ENCODE peak calls at places on chromosomes 6 and 20, in four cellular contexts. Y is colonic mucosa; A is CD8-positive, alpha-beta T cell; G is iPS DF 6.9. P is an unnamed sample.

GRCh38 chr6:152636675-152637421 is at the start of gene SYNE1:
- DNase-seq in A (peak; percentile 6), Y (no peak), G (no peak), P (peak; percentile 24)

GRCh38 chr6:170449231-170449630 is 103.9 kb downstream of the PSMB1 start:
- DNase-seq in Y (no peak), A (no peak), G (no peak), P (no peak)

GRCh38 chr6:131823276-131823902 is 15.6 kb downstream of the ENPP1 start:
- DNase-seq in A (no peak), Y (no peak), G (no peak), P (no peak)

GRCh38 chr6:13559968-13560650 is 14.3 kb upstream of the SIRT5 start:
- DNase-seq in Y (no peak), G (no peak), A (no peak), P (no peak)

GRCh38 chr20:58043122-58043865 is 185.2 kb downstream of the ANKRD60 start:
- DNase-seq in Y (no peak), A (no peak), G (no peak), P (no peak)

GRCh38 chr6:50889492-50889891 is 70.8 kb downstream of the TFAP2B start:
- DNase-seq in G (no peak), Y (no peak), A (no peak), P (no peak)

GRCh38 chr6:13378669-13379590 is 50.6 kb upstream of the TBC1D7 start:
- DNase-seq in G (no peak), A (no peak), Y (peak; percentile 91), P (no peak)

GRCh38 chr6:136317976-136318375 is 28.3 kb upstream of the BCLAF1 start:
- DNase-seq in A (no peak), G (no peak), Y (no peak), P (no peak)

GRCh38 chr20:8305449-8305978 is 173.4 kb downstream of the PLCB1 start:
- DNase-seq in G (peak; percentile 82), A (peak; percentile 69), Y (peak; percentile 71), P (peak; percentile 83)

GRCh38 chr20:32702706-32703425 is 29.1 kb upstream of the C20orf203 start:
- DNase-seq in A (no peak), G (no peak), Y (no peak), P (no peak)

GRCh38 chr6:119110601-119111548 is 32.4 kb upstream of the FAM184A start:
- DNase-seq in Y (peak; percentile 48), A (peak; percentile 48), G (peak; percentile 37), P (peak; percentile 66)

GRCh38 chr20:15195378-15195777 is 858.0 kb upstream of the FLRT3 start:
- DNase-seq in G (no peak), A (no peak), Y (no peak), P (no peak)

GRCh38 chr20:22799687-22800086 is 215.3 kb upstream of the FOXA2 start:
- DNase-seq in G (no peak), A (no peak), Y (no peak), P (no peak)

GRCh38 chr6:165231177-165231576 is 78.2 kb downstream of the C6orf118 start:
- DNase-seq in G (no peak), Y (no peak), A (no peak), P (no peak)

GRCh38 chr6:15267221-15267620 is 21.4 kb downstream of the JARID2 start:
- DNase-seq in G (no peak), A (no peak), Y (no peak), P (no peak)

GRCh38 chr6:15270402-15270801 is 24.5 kb downstream of the JARID2 start:
- DNase-seq in Y (no peak), G (no peak), A (no peak), P (no peak)

GRCh38 chr6:15266423-15266996 is 20.6 kb downstream of the JARID2 start:
- DNase-seq in G (no peak), A (no peak), Y (no peak), P (no peak)

GRCh38 chr6:15269619-15270018 is 23.8 kb downstream of the JARID2 start:
- DNase-seq in G (no peak), A (no peak), Y (no peak), P (no peak)

DNA sequence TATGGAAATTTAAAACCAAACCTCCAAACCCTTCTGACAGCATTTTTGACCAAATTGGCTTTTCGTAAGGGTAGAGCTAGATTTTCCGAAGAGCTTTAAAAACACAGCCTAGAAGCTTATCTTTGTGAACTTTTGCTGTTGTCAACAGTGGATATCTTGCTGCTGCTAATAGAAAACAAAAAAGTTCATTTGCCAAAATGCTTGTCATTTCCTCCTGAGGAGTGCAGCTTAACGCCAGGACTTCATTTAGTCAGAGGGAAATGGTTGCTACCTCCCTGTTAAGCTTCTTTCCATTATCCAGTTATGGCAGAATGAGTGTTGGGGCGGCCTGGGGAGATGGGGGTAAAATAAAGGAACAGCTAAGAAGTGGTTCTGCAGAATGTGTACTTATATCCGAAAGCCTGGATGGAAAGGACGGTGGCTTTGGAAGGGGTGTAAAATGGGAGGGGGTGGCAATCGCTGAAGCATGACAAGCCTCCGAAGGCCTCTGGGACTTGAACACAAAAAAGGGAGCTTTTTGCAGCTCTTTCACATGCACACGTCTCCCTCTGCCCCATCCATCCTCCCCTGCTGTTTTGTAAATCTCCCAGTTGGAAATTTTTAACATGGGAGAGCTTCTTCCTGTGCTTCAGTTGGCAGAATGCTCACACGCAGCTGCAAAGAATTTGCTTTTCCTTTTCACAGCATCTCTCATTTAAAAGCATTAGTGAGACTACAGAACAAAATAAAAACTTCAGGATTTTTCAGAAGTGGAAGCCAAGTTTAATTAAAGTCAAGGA is 22.4 kb downstream of the JARID2 start:
- DNase-seq in A (no peak), Y (no peak), G (no peak), P (no peak)
- H3K4me3 ChIP-seq in A (no peak overlapping the region), Y (no peak overlapping the region), G (no peak overlapping the region), P (no peak overlapping the region)

DNA sequence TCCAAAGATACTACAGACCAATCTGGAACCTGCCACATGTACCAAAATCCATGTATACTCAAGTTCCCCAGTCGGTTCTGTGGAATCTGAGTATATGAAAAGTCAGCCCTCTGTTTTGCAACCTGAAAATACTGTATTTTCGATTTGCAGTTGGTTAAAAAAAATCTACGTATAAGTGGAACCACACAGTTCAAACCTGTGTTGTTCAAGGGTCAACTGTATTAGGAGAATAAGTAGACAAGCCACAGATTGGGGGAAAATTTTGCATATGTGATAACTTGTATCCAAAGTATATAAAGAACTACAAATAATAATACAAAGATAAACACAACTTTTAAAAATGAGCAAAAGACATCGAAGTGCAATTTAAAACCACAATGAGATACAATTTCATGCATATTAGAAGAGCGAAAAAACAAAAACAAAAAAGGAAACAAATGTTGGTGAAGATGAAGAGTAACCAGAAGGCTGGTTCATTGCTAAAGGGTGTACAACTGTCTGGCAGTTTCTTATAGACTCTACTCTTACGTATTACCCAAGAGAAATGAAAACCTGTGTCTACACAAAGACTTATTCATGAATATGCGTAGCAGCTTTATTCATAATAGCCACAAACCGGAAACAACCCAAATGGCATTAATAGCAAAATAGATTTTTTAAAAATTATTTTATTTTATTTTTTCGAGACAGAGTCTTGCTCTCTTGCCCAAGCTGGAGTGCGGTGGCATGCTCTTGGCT is 180.8 kb downstream of the BCAS1 start:
- DNase-seq in A (no peak), G (no peak), Y (no peak), P (no peak)
- H3K4me3 ChIP-seq in A (no peak overlapping the region), G (no peak overlapping the region), Y (no peak overlapping the region), P (no peak overlapping the region)

DNA sequence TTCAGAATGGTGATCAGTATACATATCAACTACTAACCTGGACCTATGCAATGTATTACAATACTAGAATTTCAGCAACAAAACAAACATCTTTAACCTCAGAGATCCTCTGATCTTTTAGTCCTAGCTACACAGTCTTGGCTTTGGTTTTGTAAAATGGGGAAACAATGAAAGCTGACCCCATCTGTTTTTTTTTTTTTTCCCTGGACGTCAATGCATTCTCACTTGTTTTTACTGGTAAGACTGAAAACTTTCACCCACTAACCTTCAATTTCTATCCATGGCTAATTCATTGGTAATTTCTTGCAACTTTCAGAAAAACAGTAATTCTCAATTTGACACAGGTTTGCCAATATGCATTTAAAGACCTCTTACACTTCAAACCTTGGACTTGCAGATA is 3.0 kb downstream of the KIF13A start:
- DNase-seq in A (no peak), Y (no peak), G (no peak), P (no peak)
- H3K4me3 ChIP-seq in A (no peak overlapping the region), Y (peak overlapping the region; percentile 47), G (no peak overlapping the region), P (peak overlapping the region; percentile 85)

GRCh38 chr6:79665725-79666551 is 34.8 kb downstream of the SH3BGRL2 start:
- DNase-seq in A (no peak), G (no peak), Y (no peak), P (no peak)
- H3K4me3 ChIP-seq in A (no peak overlapping the region), G (no peak overlapping the region), Y (no peak overlapping the region), P (no peak overlapping the region)